ENCODE peak calls at places on chromosomes 13 and 19, in seven cellular contexts. C, Q, A, O, P, M and S are unnamed samples.

GRCh38 chr13:35765387-35765786 is 288.9 kb upstream of the MAB21L1 start:
- DNase-seq in A (no peak), C (no peak), O (no peak), P (no peak), M (no peak), Q (no peak), S (no peak)

GRCh38 chr19:13839938-13840750 is 36.8 kb upstream of the NANOS3 start:
- DNase-seq in O (no peak), A (peak; percentile 74), Q (no peak), C (no peak), P (peak; percentile 62), M (no peak), S (no peak)

GRCh38 chr19:35505956-35506355 is 7.5 kb downstream of the DMKN start:
- DNase-seq in Q (no peak), O (no peak), C (no peak), A (no peak), P (no peak), M (no peak), S (no peak)

GRCh38 chr13:32427852-32428580 is at the start of gene N4BP2L1:
- DNase-seq in C (peak; percentile 18), Q (no peak), O (peak; percentile 82), A (peak; percentile 88), P (no peak), M (peak; percentile 68), S (peak; percentile 27)

GRCh38 chr19:13846533-13847032 is 30.4 kb upstream of the NANOS3 start:
- DNase-seq in Q (no peak), M (peak; percentile 74), A (peak; percentile 95), P (peak; percentile 85), O (peak; percentile 92), C (peak; percentile 82), S (no peak)

GRCh38 chr19:33736158-33736557 is 60.5 kb upstream of the KCTD15 start:
- DNase-seq in A (no peak), M (no peak), C (no peak), O (no peak), Q (no peak), P (no peak), S (no peak)

GRCh38 chr13:49240017-49240416 is 7.7 kb upstream of the CDADC1 start:
- DNase-seq in C (peak; percentile 49), M (no peak), A (no peak), O (no peak), Q (no peak), P (peak; percentile 50), S (no peak)

GRCh38 chr13:99542788-99543406 is 41.6 kb downstream of the TM9SF2 start:
- DNase-seq in C (no peak), P (no peak), Q (no peak), A (no peak), M (no peak), O (no peak), S (peak; percentile 43)

GRCh38 chr13:63048648-63049047 is 1633.0 kb upstream of the PCDH20 start:
- DNase-seq in M (no peak), A (no peak), P (no peak), C (peak; percentile 28), O (no peak), Q (no peak), S (no peak)

GRCh38 chr19:27773318-27774094 is 1439.4 kb downstream of the UQCRFS1 start:
- DNase-seq in C (no peak), P (no peak), A (no peak), Q (no peak), M (no peak), O (no peak), S (no peak)

GRCh38 chr13:112685856-112686255 is 4.0 kb upstream of the ATP11A start:
- DNase-seq in P (peak; percentile 43), Q (peak; percentile 31), A (no peak), O (no peak), C (no peak), M (peak; percentile 2), S (no peak)

GRCh38 chr13:99385161-99385560 is 78.0 kb upstream of the GPR183 start:
- DNase-seq in M (no peak), A (no peak), O (no peak), C (no peak), P (no peak), Q (no peak), S (no peak)

DNA sequence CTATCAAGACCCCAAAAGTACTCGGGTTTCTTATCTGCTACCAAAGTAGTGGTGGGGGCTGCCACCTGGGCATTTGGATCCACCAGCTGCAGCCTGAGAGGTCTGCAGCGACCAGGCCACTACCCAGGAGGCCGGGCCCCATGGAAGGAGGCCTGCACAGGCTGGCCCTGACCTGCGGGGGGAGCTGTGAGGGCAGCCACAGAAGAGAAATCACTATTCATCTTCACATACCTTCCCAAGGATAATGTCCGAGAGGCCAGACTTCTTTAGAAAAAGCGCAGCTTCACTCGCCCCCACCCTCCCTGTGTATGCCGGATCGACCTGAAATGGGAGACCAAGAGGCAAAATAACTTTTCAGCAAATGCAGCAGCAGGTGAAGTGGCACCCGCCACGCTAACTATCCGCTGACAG is 30.1 kb downstream of the EPS15L1 start:
- DNase-seq in C (peak; percentile 37), M (peak; percentile 32), Q (no peak), O (no peak), P (no peak), A (no peak), S (peak; percentile 79)
- TF ChIP-seq CTCF in C (peak; percentile 74), M (peak; percentile 65), Q (peak; percentile 78), O (peak; percentile 38), P (peak; percentile 63), A (peak; percentile 10), S (peak; percentile 61)

GRCh38 chr13:26048745-26049144 is 3.1 kb downstream of the SHISA2 start:
- DNase-seq in O (no peak), A (no peak), P (no peak), C (no peak), M (no peak), Q (no peak), S (no peak)

GRCh38 chr13:26053418-26053980 is 1.7 kb upstream of the SHISA2 start:
- DNase-seq in Q (no peak), C (no peak), O (no peak), M (no peak), A (no peak), P (no peak), S (no peak)

GRCh38 chr13:26051231-26052135 is at the start of gene SHISA2:
- DNase-seq in Q (no peak), P (peak; percentile 20), A (peak; percentile 44), M (peak; percentile 40), C (peak; percentile 65), O (peak; percentile 25), S (peak; percentile 60)

GRCh38 chr13:26050568-26051230 is 1.1 kb downstream of the SHISA2 start:
- DNase-seq in Q (peak; percentile 73), M (peak; percentile 52), C (peak; percentile 28), P (no peak), A (no peak), O (no peak), S (peak; percentile 89)

GRCh38 chr13:26052136-26052736 is 420 bp upstream of the SHISA2 start:
- DNase-seq in Q (no peak), C (no peak), M (no peak), A (no peak), P (no peak), O (no peak), S (no peak)
- TF ChIP-seq CTCF in Q (no peak), C (no peak), M (no peak), A (no peak), P (no peak), O (no peak), S (no peak)

GRCh38 chr19:52995711-52996110 is 18.0 kb upstream of the ERVV-1 start:
- DNase-seq in A (no peak), Q (no peak), O (no peak), P (no peak), C (no peak), M (no peak), S (no peak)

GRCh38 chr19:52992109-52993004 is 21.4 kb upstream of the ERVV-1 start:
- DNase-seq in Q (no peak), O (peak; percentile 18), C (no peak), M (peak; percentile 14), A (peak; percentile 34), P (no peak), S (peak; percentile 15)

GRCh38 chr19:52991021-52991420 is 22.7 kb upstream of the ERVV-1 start:
- DNase-seq in P (no peak), C (no peak), A (no peak), M (no peak), O (no peak), Q (no peak), S (no peak)

GRCh38 chr19:52991484-52991883 is 22.2 kb upstream of the ERVV-1 start:
- DNase-seq in A (no peak), C (no peak), P (peak; percentile 83), O (no peak), M (no peak), Q (no peak), S (no peak)

DNA sequence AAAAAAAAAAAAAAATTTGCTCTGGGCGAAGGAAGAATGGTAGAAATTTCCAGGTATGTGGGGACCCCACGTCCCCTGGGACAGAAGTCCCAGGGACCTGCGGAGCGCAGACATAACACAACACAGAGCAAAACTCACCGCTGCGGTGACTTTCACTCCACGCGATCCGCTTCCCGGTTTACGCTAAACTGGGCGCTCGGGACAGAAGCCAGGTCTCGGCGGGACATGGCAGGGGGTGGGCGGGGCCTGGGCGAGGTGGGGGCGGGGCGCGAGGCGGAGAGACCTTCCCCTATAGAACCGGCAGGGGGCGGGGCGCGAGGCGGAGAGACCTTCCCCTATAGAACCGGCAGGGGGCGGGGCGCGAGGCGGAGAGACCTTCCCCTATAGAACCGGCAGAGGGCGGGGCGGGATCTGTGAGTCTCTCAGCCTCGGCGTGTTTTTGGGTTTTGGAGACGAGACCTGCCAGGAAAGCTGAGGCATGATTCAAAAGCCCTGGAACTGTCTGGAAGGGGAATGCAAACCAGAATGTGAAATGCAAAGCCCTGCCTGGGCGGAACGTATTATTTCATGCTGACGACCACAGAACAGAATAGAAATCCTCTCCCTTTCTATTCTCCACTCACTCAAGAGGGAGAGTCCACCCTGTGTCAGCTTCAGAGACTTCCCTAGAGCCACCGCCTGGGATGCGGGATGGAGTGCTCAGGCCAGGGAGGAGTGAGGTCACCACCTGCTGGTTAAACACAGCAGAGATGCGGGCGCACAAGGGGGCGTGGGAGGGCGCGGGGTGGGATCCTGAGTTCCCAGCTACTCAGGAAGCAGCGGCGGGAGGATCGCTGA is 20.2 kb upstream of the ERVV-1 start:
- DNase-seq in A (peak; percentile 82), O (peak; percentile 83), Q (peak; percentile 93), C (peak; percentile 84), P (peak; percentile 53), M (peak; percentile 89), S (peak; percentile 86)
- TF ChIP-seq CTCF in A (peak; percentile 43), O (peak; percentile 81), Q (peak; percentile 90), C (peak; percentile 43), P (peak; percentile 41), M (peak; percentile 83), S (peak; percentile 94)

DNA sequence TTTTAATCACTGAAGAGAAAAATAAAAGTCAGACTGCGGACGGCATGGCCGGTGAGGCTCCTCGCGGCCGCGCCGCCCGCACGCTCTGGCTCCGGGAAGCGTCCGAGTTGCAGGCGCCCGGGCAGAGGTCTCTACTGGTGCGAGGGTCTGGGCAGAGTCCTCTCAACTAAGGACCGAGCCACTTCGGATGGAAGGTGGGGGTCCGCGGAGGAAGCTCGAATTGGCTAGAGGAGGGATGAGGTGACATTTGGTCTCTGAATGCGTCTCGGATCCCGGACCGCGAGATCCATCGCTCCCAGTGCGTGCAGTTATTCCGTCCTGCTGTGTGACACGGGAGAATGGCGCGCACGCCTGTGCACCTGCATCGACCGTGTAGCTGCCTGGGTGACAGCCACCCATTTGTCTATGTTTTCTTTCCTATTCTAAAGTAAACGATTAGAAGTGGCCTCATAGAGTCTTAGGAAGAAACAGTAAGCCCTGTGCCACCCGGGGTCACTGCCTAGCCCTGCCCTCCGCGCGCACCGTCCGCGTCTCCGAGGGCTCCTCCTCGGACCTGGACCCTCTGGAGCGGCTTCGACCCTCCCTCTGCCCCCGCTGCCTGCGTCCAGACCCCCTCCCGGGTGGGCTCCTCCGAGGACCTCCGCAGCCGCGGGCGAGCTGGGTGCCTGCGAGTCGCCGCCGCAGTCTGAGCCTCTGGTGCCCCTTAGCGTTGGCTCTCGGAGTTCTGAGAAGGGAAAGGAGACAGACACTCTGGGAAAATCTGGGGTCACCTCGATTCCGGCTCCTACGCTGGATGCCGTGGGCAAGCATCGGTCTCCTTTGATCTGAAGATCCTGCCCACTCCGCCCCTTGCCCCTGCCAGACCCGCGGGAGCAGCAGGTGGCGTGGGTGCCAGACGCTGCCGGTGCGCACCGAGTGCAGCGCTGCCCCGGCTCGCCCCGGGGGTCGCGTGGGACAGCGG is 347.4 kb downstream of the LIG4 start:
- DNase-seq in A (no peak), O (peak; percentile 24), P (no peak), C (peak; percentile 75), Q (peak; percentile 77), M (peak; percentile 49), S (peak; percentile 86)
- TF ChIP-seq CTCF in A (peak; percentile 35), O (peak; percentile 14), P (peak; percentile 19), C (peak; percentile 61), Q (peak; percentile 71), M (peak; percentile 69), S (no peak)